ENCODE peak calls at places on chromosomes 16 and 17, in seven cellular contexts. One of them, this sample, is unnamed.

GRCh38 chr16:85372627-85373372 is 240.3 kb upstream of the GSE1 start:
- DNase-seq in stomach: peak
- DNase-seq in HCT116: no peak
- DNase-seq in GM12891: no peak
- DNase-seq in prostate gland: no peak
- DNase-seq in GM23338: no peak
- DNase-seq in breast epithelium: no peak
- DNase-seq in this sample: no peak

GRCh38 chr16:5504028-5504758 is 406.6 kb upstream of the EEF2KMT start:
- DNase-seq in stomach: peak
- DNase-seq in HCT116: no peak
- DNase-seq in GM12891: no peak
- DNase-seq in prostate gland: peak
- DNase-seq in GM23338: no peak
- DNase-seq in breast epithelium: no peak
- DNase-seq in this sample: no peak

GRCh38 chr16:54216268-54217187 is 70.1 kb downstream of the IRX3 start:
- DNase-seq in stomach: no peak
- DNase-seq in HCT116: no peak
- DNase-seq in GM12891: no peak
- DNase-seq in prostate gland: no peak
- DNase-seq in GM23338: no peak
- DNase-seq in breast epithelium: no peak
- DNase-seq in this sample: no peak

GRCh38 chr17:70677783-70678647 is 508.7 kb downstream of the KCNJ2 start:
- DNase-seq in stomach: no peak
- DNase-seq in HCT116: no peak
- DNase-seq in GM12891: no peak
- DNase-seq in prostate gland: no peak
- DNase-seq in GM23338: peak
- DNase-seq in breast epithelium: no peak
- DNase-seq in this sample: no peak

GRCh38 chr17:9557846-9558245 is 17.8 kb downstream of the STX8 start:
- DNase-seq in stomach: no peak
- DNase-seq in HCT116: no peak
- DNase-seq in GM12891: no peak
- DNase-seq in prostate gland: no peak
- DNase-seq in GM23338: no peak
- DNase-seq in breast epithelium: no peak
- DNase-seq in this sample: no peak

GRCh38 chr16:15988268-15989013 is 39.0 kb downstream of the ABCC1 start:
- DNase-seq in stomach: no peak
- DNase-seq in HCT116: no peak
- DNase-seq in GM12891: no peak
- DNase-seq in prostate gland: no peak
- DNase-seq in GM23338: no peak
- DNase-seq in breast epithelium: no peak
- DNase-seq in this sample: no peak

GRCh38 chr17:77145209-77145608 is 4.4 kb downstream of the SEC14L1 start:
- DNase-seq in stomach: no peak
- DNase-seq in HCT116: no peak
- DNase-seq in GM12891: no peak
- DNase-seq in prostate gland: no peak
- DNase-seq in GM23338: no peak
- DNase-seq in breast epithelium: no peak
- DNase-seq in this sample: no peak

GRCh38 chr17:73571524-73572130 is 72.6 kb downstream of the SDK2 start:
- DNase-seq in stomach: no peak
- DNase-seq in HCT116: no peak
- DNase-seq in GM12891: no peak
- DNase-seq in prostate gland: no peak
- DNase-seq in GM23338: no peak
- DNase-seq in breast epithelium: no peak
- DNase-seq in this sample: peak

GRCh38 chr17:2704031-2704889 is 7.3 kb downstream of the CLUH start:
- DNase-seq in stomach: no peak
- DNase-seq in HCT116: no peak
- DNase-seq in GM12891: peak
- DNase-seq in prostate gland: no peak
- DNase-seq in GM23338: no peak
- DNase-seq in breast epithelium: peak
- DNase-seq in this sample: peak

GRCh38 chr17:40993856-40994255 is at the start of gene KRTAP3-3:
- DNase-seq in stomach: no peak
- DNase-seq in HCT116: no peak
- DNase-seq in GM12891: no peak
- DNase-seq in prostate gland: no peak
- DNase-seq in GM23338: no peak
- DNase-seq in breast epithelium: no peak
- DNase-seq in this sample: no peak

GRCh38 chr17:61250335-61250890 is 149.2 kb upstream of the TBX2 start:
- DNase-seq in stomach: no peak
- DNase-seq in HCT116: no peak
- DNase-seq in GM12891: no peak
- DNase-seq in prostate gland: no peak
- DNase-seq in GM23338: no peak
- DNase-seq in breast epithelium: no peak
- DNase-seq in this sample: no peak

GRCh38 chr17:50094243-50094752 is 853 bp upstream of the PDK2 start:
- DNase-seq in stomach: peak
- DNase-seq in HCT116: peak
- DNase-seq in GM12891: peak
- DNase-seq in prostate gland: peak
- DNase-seq in GM23338: peak
- DNase-seq in breast epithelium: peak
- DNase-seq in this sample: peak

GRCh38 chr16:31200821-31201510 is 1.6 kb downstream of the PYCARD start:
- DNase-seq in stomach: no peak
- DNase-seq in HCT116: no peak
- DNase-seq in GM12891: no peak
- DNase-seq in prostate gland: no peak
- DNase-seq in GM23338: no peak
- DNase-seq in breast epithelium: no peak
- DNase-seq in this sample: peak

GRCh38 chr17:48636177-48637018 is 10.2 kb upstream of the HOXB9 start:
- DNase-seq in stomach: peak
- DNase-seq in HCT116: no peak
- DNase-seq in GM12891: peak
- DNase-seq in prostate gland: no peak
- DNase-seq in GM23338: peak
- DNase-seq in breast epithelium: no peak
- DNase-seq in this sample: peak

GRCh38 chr17:41413353-41413752 is 11.0 kb downstream of the KRT37 start:
- DNase-seq in stomach: no peak
- DNase-seq in HCT116: no peak
- DNase-seq in GM12891: no peak
- DNase-seq in prostate gland: no peak
- DNase-seq in GM23338: peak
- DNase-seq in breast epithelium: peak
- DNase-seq in this sample: no peak

GRCh38 chr17:57257911-57258885 is 1.9 kb downstream of the MSI2 start:
- DNase-seq in stomach: no peak
- DNase-seq in HCT116: no peak
- DNase-seq in GM12891: no peak
- DNase-seq in prostate gland: no peak
- DNase-seq in GM23338: peak
- DNase-seq in breast epithelium: no peak
- DNase-seq in this sample: no peak

GRCh38 chr17:64384253-64385186 is 6.1 kb downstream of the PECAM1 start:
- DNase-seq in stomach: peak
- DNase-seq in HCT116: no peak
- DNase-seq in GM12891: no peak
- DNase-seq in prostate gland: no peak
- DNase-seq in GM23338: no peak
- DNase-seq in breast epithelium: no peak
- DNase-seq in this sample: peak

GRCh38 chr17:63446218-63446980 is at the start of gene CYB561:
- DNase-seq in stomach: peak
- DNase-seq in HCT116: peak
- DNase-seq in GM12891: peak
- DNase-seq in prostate gland: peak
- DNase-seq in GM23338: peak
- DNase-seq in breast epithelium: peak
- DNase-seq in this sample: peak

GRCh38 chr16:80614908-80615696 is 74.3 kb downstream of the DYNLRB2 start:
- DNase-seq in stomach: no peak
- DNase-seq in HCT116: peak
- DNase-seq in GM12891: no peak
- DNase-seq in prostate gland: no peak
- DNase-seq in GM23338: peak
- DNase-seq in breast epithelium: no peak
- DNase-seq in this sample: no peak

GRCh38 chr16:77833906-77834599 is 45.7 kb downstream of the VAT1L start:
- DNase-seq in stomach: no peak
- DNase-seq in HCT116: no peak
- DNase-seq in GM12891: no peak
- DNase-seq in prostate gland: no peak
- DNase-seq in GM23338: peak
- DNase-seq in breast epithelium: no peak
- DNase-seq in this sample: no peak

GRCh38 chr17:48246623-48247022 is 139.1 kb downstream of the SNX11 start:
- DNase-seq in stomach: no peak
- DNase-seq in HCT116: no peak
- DNase-seq in GM12891: no peak
- DNase-seq in prostate gland: no peak
- DNase-seq in GM23338: no peak
- DNase-seq in breast epithelium: no peak
- DNase-seq in this sample: no peak

GRCh38 chr17:83068641-83069570 is 10.5 kb upstream of the METRNL start:
- DNase-seq in stomach: no peak
- DNase-seq in HCT116: no peak
- DNase-seq in GM12891: no peak
- DNase-seq in prostate gland: no peak
- DNase-seq in GM23338: no peak
- DNase-seq in breast epithelium: no peak
- DNase-seq in this sample: peak

GRCh38 chr16:23836078-23836403 is 258 bp downstream of the PRKCB start:
- DNase-seq in stomach: no peak
- DNase-seq in HCT116: no peak
- DNase-seq in GM12891: no peak
- DNase-seq in prostate gland: no peak
- DNase-seq in GM23338: no peak
- DNase-seq in breast epithelium: no peak
- DNase-seq in this sample: no peak

GRCh38 chr17:45236002-45236606 is 14.4 kb downstream of the FMNL1 start:
- DNase-seq in stomach: no peak
- DNase-seq in HCT116: no peak
- DNase-seq in GM12891: no peak
- DNase-seq in prostate gland: no peak
- DNase-seq in GM23338: no peak
- DNase-seq in breast epithelium: no peak
- DNase-seq in this sample: peak
- TF ChIP-seq POLR2AphosphoS5 in stomach: no peak
- TF ChIP-seq POLR2AphosphoS5 in HCT116: no peak
- TF ChIP-seq POLR2AphosphoS5 in GM12891: no peak
- TF ChIP-seq POLR2AphosphoS5 in prostate gland: no peak
- TF ChIP-seq POLR2AphosphoS5 in GM23338: no peak
- TF ChIP-seq POLR2AphosphoS5 in breast epithelium: no peak
- TF ChIP-seq POLR2AphosphoS5 in this sample: no peak

DNA sequence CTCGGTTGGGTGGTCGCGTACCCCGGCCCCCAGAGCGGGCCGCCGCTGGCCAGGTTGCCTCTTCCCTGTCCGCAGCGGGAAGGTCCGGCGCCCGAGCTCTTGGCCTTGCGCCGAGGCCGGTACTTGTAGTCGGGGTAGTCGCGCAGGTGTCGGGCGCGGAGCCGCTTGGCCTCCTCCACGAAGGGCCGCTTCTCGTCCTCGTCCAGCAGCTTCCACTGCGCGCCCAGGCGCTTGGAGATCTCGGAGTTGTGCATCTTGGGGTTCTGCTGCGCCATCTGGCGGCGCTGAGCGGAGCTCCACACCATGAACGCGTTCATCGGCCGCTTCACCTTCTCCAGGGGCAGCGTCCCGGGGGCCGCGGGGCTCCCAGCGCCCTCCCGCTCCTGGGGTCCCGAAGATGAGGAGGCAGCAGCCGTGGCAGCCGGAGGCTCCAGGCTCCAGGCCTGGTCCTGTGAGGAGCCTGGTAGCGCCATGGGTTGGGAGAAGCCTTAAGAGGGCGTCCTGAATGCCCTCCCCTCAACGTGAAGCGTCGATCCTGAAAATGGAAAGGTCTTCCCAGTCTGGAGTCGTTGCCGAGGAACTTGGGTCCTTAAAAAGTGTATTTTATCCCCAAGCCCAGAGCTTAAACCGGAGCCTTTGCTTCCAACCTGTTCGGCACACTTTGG is 558 bp downstream of the SOX15 start:
- DNase-seq in stomach: peak
- DNase-seq in HCT116: no peak
- DNase-seq in GM12891: peak
- DNase-seq in prostate gland: peak
- DNase-seq in GM23338: peak
- DNase-seq in breast epithelium: peak
- DNase-seq in this sample: peak
- TF ChIP-seq POLR2AphosphoS5 in stomach: peak
- TF ChIP-seq POLR2AphosphoS5 in HCT116: no peak
- TF ChIP-seq POLR2AphosphoS5 in GM12891: no peak
- TF ChIP-seq POLR2AphosphoS5 in prostate gland: peak
- TF ChIP-seq POLR2AphosphoS5 in GM23338: no peak
- TF ChIP-seq POLR2AphosphoS5 in breast epithelium: peak
- TF ChIP-seq POLR2AphosphoS5 in this sample: peak

GRCh38 chr17:17666111-17666714 is 15.0 kb upstream of the RAI1 start:
- DNase-seq in stomach: peak
- DNase-seq in HCT116: no peak
- DNase-seq in GM12891: no peak
- DNase-seq in prostate gland: no peak
- DNase-seq in GM23338: no peak
- DNase-seq in breast epithelium: no peak
- DNase-seq in this sample: no peak
- TF ChIP-seq POLR2AphosphoS5 in stomach: no peak
- TF ChIP-seq POLR2AphosphoS5 in HCT116: no peak
- TF ChIP-seq POLR2AphosphoS5 in GM12891: no peak
- TF ChIP-seq POLR2AphosphoS5 in prostate gland: no peak
- TF ChIP-seq POLR2AphosphoS5 in GM23338: no peak
- TF ChIP-seq POLR2AphosphoS5 in breast epithelium: no peak
- TF ChIP-seq POLR2AphosphoS5 in this sample: no peak

GRCh38 chr16:689175-689897 is 862 bp downstream of the WDR24 start:
- DNase-seq in stomach: no peak
- DNase-seq in HCT116: no peak
- DNase-seq in GM12891: no peak
- DNase-seq in prostate gland: no peak
- DNase-seq in GM23338: no peak
- DNase-seq in breast epithelium: no peak
- DNase-seq in this sample: no peak
- TF ChIP-seq POLR2AphosphoS5 in stomach: no peak
- TF ChIP-seq POLR2AphosphoS5 in HCT116: no peak
- TF ChIP-seq POLR2AphosphoS5 in GM12891: no peak
- TF ChIP-seq POLR2AphosphoS5 in prostate gland: no peak
- TF ChIP-seq POLR2AphosphoS5 in GM23338: no peak
- TF ChIP-seq POLR2AphosphoS5 in breast epithelium: no peak
- TF ChIP-seq POLR2AphosphoS5 in this sample: no peak